ENCODE peak calls at places on chromosome 10, in nine cellular contexts. P is uterus; N is Calu3; R is NCI-H510A treated with DMSO at 0.1 percent for 48 hours; T is sciatic nerve; K is OCI-LY7; F is MCF 10A; S is activated T-helper 1 cell treated with anti-CD3 and anti-CD28 coated beads, Interleukin-12 subunit alpha, Interleukin-12 subunit beta, Interleukin-2, Interleukin-4 antibody, amounts not matched to agents 30 ng/mL and 10 ng/mL and 1 ng/mL, durations not matched to agents 14 hours and 24 hours and 36 hours; V is NCI-H1694 treated with DMSO at 0.1 percent for 48 hours. B is an unnamed sample.

GRCh38 chr10:95289003-95289920 is 1.5 kb downstream of the PDLIM1 start:
- DNase-seq in P (no peak), N (no peak), R (peak), T (no peak), K (peak), F (peak), S (no peak), V (no peak), B (no peak)

GRCh38 chr10:80144302-80145131 is 12.0 kb downstream of the PLAC9 start:
- DNase-seq in P (no peak), N (peak), R (peak), T (no peak), K (peak), F (peak), S (no peak), V (no peak), B (no peak)

GRCh38 chr10:114413398-114413797 is 9.1 kb upstream of the AFAP1L2 start:
- DNase-seq in P (no peak), N (peak), R (no peak), T (peak), K (no peak), F (peak), S (no peak), V (no peak), B (no peak)

GRCh38 chr10:94424714-94425337 is 22.5 kb downstream of the TBC1D12 start:
- DNase-seq in P (no peak), N (no peak), R (no peak), T (no peak), K (no peak), F (no peak), S (no peak), V (no peak), B (no peak)

GRCh38 chr10:21830037-21830436 is 173.5 kb downstream of the DNAJC1 start:
- DNase-seq in P (no peak), N (no peak), R (no peak), T (no peak), K (no peak), F (no peak), S (no peak), V (no peak), B (no peak)

GRCh38 chr10:43251664-43252165 is 15.2 kb downstream of the RASGEF1A start:
- DNase-seq in P (no peak), N (no peak), R (no peak), T (peak), K (no peak), F (no peak), S (no peak), V (no peak), B (no peak)

GRCh38 chr10:94315975-94316464 is 46.7 kb downstream of the NOC3L start:
- DNase-seq in P (no peak), N (no peak), R (no peak), T (no peak), K (no peak), F (no peak), S (no peak), V (no peak), B (no peak)

GRCh38 chr10:131710142-131710861 is 190.5 kb upstream of the PPP2R2D start:
- DNase-seq in P (no peak), N (no peak), R (no peak), T (no peak), K (no peak), F (no peak), S (no peak), V (no peak), B (peak)

GRCh38 chr10:32378371-32379301 is 31.7 kb upstream of the EPC1 start:
- DNase-seq in P (peak), N (peak), R (peak), T (peak), K (peak), F (peak), S (peak), V (peak), B (peak)

GRCh38 chr10:93072713-93073538 is 767 bp upstream of the CYP26A1 start:
- DNase-seq in P (no peak), N (peak), R (no peak), T (no peak), K (no peak), F (no peak), S (no peak), V (no peak), B (no peak)

GRCh38 chr10:5466451-5466996 is 32.8 kb downstream of the CALML5 start:
- DNase-seq in P (peak), N (peak), R (peak), T (no peak), K (no peak), F (peak), S (no peak), V (no peak), B (no peak)

GRCh38 chr10:12018438-12019342 is 23.9 kb downstream of the UPF2 start:
- DNase-seq in P (no peak), N (no peak), R (no peak), T (no peak), K (no peak), F (no peak), S (no peak), V (no peak), B (no peak)

GRCh38 chr10:14403359-14403758 is 72.6 kb upstream of the FRMD4A start:
- DNase-seq in P (no peak), N (no peak), R (no peak), T (no peak), K (no peak), F (no peak), S (no peak), V (no peak), B (no peak)

GRCh38 chr10:92052741-92053140 is 129.2 kb downstream of the BTAF1 start:
- DNase-seq in P (no peak), N (no peak), R (no peak), T (no peak), K (no peak), F (no peak), S (no peak), V (no peak), B (no peak)

GRCh38 chr10:120161116-120161515 is 268.6 kb downstream of the SEC23IP start:
- DNase-seq in P (no peak), N (no peak), R (no peak), T (no peak), K (no peak), F (peak), S (no peak), V (no peak), B (no peak)

GRCh38 chr10:114495303-114495702 is 91.0 kb upstream of the AFAP1L2 start:
- DNase-seq in P (no peak), N (no peak), R (no peak), T (no peak), K (no peak), F (no peak), S (no peak), V (no peak), B (no peak)

GRCh38 chr10:28892818-28893547 is 215.7 kb downstream of the BAMBI start:
- DNase-seq in P (no peak), N (no peak), R (no peak), T (no peak), K (no peak), F (peak), S (no peak), V (no peak), B (no peak)

GRCh38 chr10:71933651-71934050 is 30.5 kb upstream of the CHST3 start:
- DNase-seq in P (no peak), N (no peak), R (no peak), T (no peak), K (no peak), F (no peak), S (peak), V (no peak), B (no peak)

GRCh38 chr10:79146611-79147130 is 77.9 kb downstream of the ZMIZ1 start:
- DNase-seq in P (peak), N (no peak), R (peak), T (no peak), K (no peak), F (no peak), S (no peak), V (no peak), B (peak)

GRCh38 chr10:13078912-13079775 is 20.8 kb upstream of the OPTN start:
- DNase-seq in P (no peak), N (no peak), R (no peak), T (no peak), K (no peak), F (no peak), S (no peak), V (no peak), B (no peak)

GRCh38 chr10:49761789-49762565 is at the start of gene OGDHL:
- DNase-seq in P (no peak), N (peak), R (peak), T (no peak), K (peak), F (peak), S (peak), V (peak), B (no peak)

GRCh38 chr10:72935358-72935757 is 19.2 kb downstream of the PLA2G12B start:
- DNase-seq in P (no peak), N (no peak), R (no peak), T (no peak), K (no peak), F (peak), S (no peak), V (no peak), B (no peak)

GRCh38 chr10:112246-112645 is 23.0 kb upstream of the ZMYND11 start:
- DNase-seq in P (no peak), N (no peak), R (no peak), T (no peak), K (no peak), F (peak), S (no peak), V (no peak), B (no peak)

GRCh38 chr10:117590516-117590915 is 48.0 kb downstream of the EMX2 start:
- DNase-seq in P (no peak), N (no peak), R (no peak), T (no peak), K (no peak), F (no peak), S (no peak), V (no peak), B (no peak)

GRCh38 chr10:44024351-44025116 is 360.4 kb downstream of the CXCL12 start:
- DNase-seq in P (no peak), N (no peak), R (no peak), T (no peak), K (no peak), F (no peak), S (no peak), V (no peak), B (no peak)